ENCODE peak calls at places on chromosomes 3 and 15, in four cellular contexts. One of them, this sample, is unnamed.

GRCh38 chr3:17643691-17644090 is 98.7 kb downstream of the TBC1D5 start:
- DNase-seq in OCI-LY7: no peak
- DNase-seq in GM23248: peak; percentile 68
- DNase-seq in SK-N-SH: no peak
- DNase-seq in this sample: no peak

GRCh38 chr3:13501056-13501455 is 20.9 kb downstream of the HDAC11 start:
- DNase-seq in OCI-LY7: no peak
- DNase-seq in GM23248: no peak
- DNase-seq in SK-N-SH: no peak
- DNase-seq in this sample: no peak

GRCh38 chr3:5071061-5071460 is 51.0 kb upstream of the ARL8B start:
- DNase-seq in OCI-LY7: no peak
- DNase-seq in GM23248: peak; percentile 88
- DNase-seq in SK-N-SH: no peak
- DNase-seq in this sample: no peak

GRCh38 chr3:72311425-72311824 is 526.5 kb upstream of the PROK2 start:
- DNase-seq in OCI-LY7: no peak
- DNase-seq in GM23248: no peak
- DNase-seq in SK-N-SH: no peak
- DNase-seq in this sample: no peak

GRCh38 chr3:32934150-32934742 is 17.2 kb upstream of the CCR4 start:
- DNase-seq in OCI-LY7: peak; percentile 20
- DNase-seq in GM23248: peak; percentile 47
- DNase-seq in SK-N-SH: peak; percentile 57
- DNase-seq in this sample: peak; percentile 52

GRCh38 chr3:51422211-51422610 is 31.1 kb downstream of the RBM15B start:
- DNase-seq in OCI-LY7: no peak
- DNase-seq in GM23248: no peak
- DNase-seq in SK-N-SH: no peak
- DNase-seq in this sample: no peak

GRCh38 chr3:37968784-37969600 is 21.6 kb upstream of the VILL start:
- DNase-seq in OCI-LY7: no peak
- DNase-seq in GM23248: peak; percentile 23
- DNase-seq in SK-N-SH: no peak
- DNase-seq in this sample: no peak

GRCh38 chr3:183984337-183984736 is 33.3 kb downstream of the ABCC5 start:
- DNase-seq in OCI-LY7: no peak
- DNase-seq in GM23248: no peak
- DNase-seq in SK-N-SH: peak; percentile 70
- DNase-seq in this sample: no peak

GRCh38 chr3:154875142-154875541 is 205.0 kb upstream of the MME start:
- DNase-seq in OCI-LY7: no peak
- DNase-seq in GM23248: no peak
- DNase-seq in SK-N-SH: no peak
- DNase-seq in this sample: no peak

GRCh38 chr15:33293619-33294309 is 17.0 kb upstream of the RYR3 start:
- DNase-seq in OCI-LY7: no peak
- DNase-seq in GM23248: peak; percentile 18
- DNase-seq in SK-N-SH: no peak
- DNase-seq in this sample: peak; percentile 21

GRCh38 chr15:79923068-79923514 is 26.3 kb upstream of the MTHFS start:
- DNase-seq in OCI-LY7: peak; percentile 74
- DNase-seq in GM23248: peak; percentile 77
- DNase-seq in SK-N-SH: peak; percentile 88
- DNase-seq in this sample: peak; percentile 77

GRCh38 chr3:48661501-48662139 is 1.1 kb downstream of the CELSR3 start:
- DNase-seq in OCI-LY7: peak; percentile 78
- DNase-seq in GM23248: peak; percentile 62
- DNase-seq in SK-N-SH: no peak
- DNase-seq in this sample: peak; percentile 81

GRCh38 chr3:10594915-10595314 is 89.5 kb upstream of the ATP2B2 start:
- DNase-seq in OCI-LY7: peak; percentile 66
- DNase-seq in GM23248: peak; percentile 64
- DNase-seq in SK-N-SH: no peak
- DNase-seq in this sample: peak; percentile 95

GRCh38 chr3:79954756-79955155 is 187.0 kb upstream of the ROBO1 start:
- DNase-seq in OCI-LY7: no peak
- DNase-seq in GM23248: no peak
- DNase-seq in SK-N-SH: no peak
- DNase-seq in this sample: no peak

GRCh38 chr3:130834476-130834875 is 59.4 kb upstream of the ATP2C1 start:
- DNase-seq in OCI-LY7: no peak
- DNase-seq in GM23248: peak; percentile 60
- DNase-seq in SK-N-SH: no peak
- DNase-seq in this sample: no peak

GRCh38 chr15:34708422-34708821 is 46.4 kb downstream of the GJD2 start:
- DNase-seq in OCI-LY7: peak; percentile 13
- DNase-seq in GM23248: peak; percentile 79
- DNase-seq in SK-N-SH: peak; percentile 50
- DNase-seq in this sample: peak; percentile 81

GRCh38 chr3:135944831-135945230 is 20.7 kb upstream of the PPP2R3A start:
- DNase-seq in OCI-LY7: no peak
- DNase-seq in GM23248: peak; percentile 58
- DNase-seq in SK-N-SH: no peak
- DNase-seq in this sample: no peak

GRCh38 chr3:125633767-125634166 is 38.5 kb upstream of the OSBPL11 start:
- DNase-seq in OCI-LY7: no peak
- DNase-seq in GM23248: no peak
- DNase-seq in SK-N-SH: no peak
- DNase-seq in this sample: no peak

GRCh38 chr3:24829011-24829581 is 334.4 kb upstream of the THRB start:
- DNase-seq in OCI-LY7: no peak
- DNase-seq in GM23248: peak; percentile 28
- DNase-seq in SK-N-SH: peak; percentile 93
- DNase-seq in this sample: peak; percentile 72

GRCh38 chr15:78868366-78868765 is 4.3 kb upstream of the MORF4L1 start:
- DNase-seq in OCI-LY7: no peak
- DNase-seq in GM23248: no peak
- DNase-seq in SK-N-SH: no peak
- DNase-seq in this sample: no peak

GRCh38 chr15:73125219-73125618 is 73.0 kb downstream of the NEO1 start:
- DNase-seq in OCI-LY7: no peak
- DNase-seq in GM23248: peak; percentile 37
- DNase-seq in SK-N-SH: no peak
- DNase-seq in this sample: peak; percentile 9
- H3K9me2 ChIP-seq in OCI-LY7: no peaks in the 10 kb centered on the region
- H3K9me2 ChIP-seq in GM23248: no peaks in the 10 kb centered on the region
- H3K9me2 ChIP-seq in SK-N-SH: no peaks in the 10 kb centered on the region
- H3K9me2 ChIP-seq in this sample: no peaks in the 10 kb centered on the region

GRCh38 chr15:56148099-56148498 is 95.6 kb downstream of the RFX7 start:
- DNase-seq in OCI-LY7: no peak
- DNase-seq in GM23248: no peak
- DNase-seq in SK-N-SH: no peak
- DNase-seq in this sample: no peak
- H3K9me2 ChIP-seq in OCI-LY7: no peaks in the 10 kb centered on the region
- H3K9me2 ChIP-seq in GM23248: no peaks in the 10 kb centered on the region
- H3K9me2 ChIP-seq in SK-N-SH: no peaks in the 10 kb centered on the region
- H3K9me2 ChIP-seq in this sample: no peaks in the 10 kb centered on the region

DNA sequence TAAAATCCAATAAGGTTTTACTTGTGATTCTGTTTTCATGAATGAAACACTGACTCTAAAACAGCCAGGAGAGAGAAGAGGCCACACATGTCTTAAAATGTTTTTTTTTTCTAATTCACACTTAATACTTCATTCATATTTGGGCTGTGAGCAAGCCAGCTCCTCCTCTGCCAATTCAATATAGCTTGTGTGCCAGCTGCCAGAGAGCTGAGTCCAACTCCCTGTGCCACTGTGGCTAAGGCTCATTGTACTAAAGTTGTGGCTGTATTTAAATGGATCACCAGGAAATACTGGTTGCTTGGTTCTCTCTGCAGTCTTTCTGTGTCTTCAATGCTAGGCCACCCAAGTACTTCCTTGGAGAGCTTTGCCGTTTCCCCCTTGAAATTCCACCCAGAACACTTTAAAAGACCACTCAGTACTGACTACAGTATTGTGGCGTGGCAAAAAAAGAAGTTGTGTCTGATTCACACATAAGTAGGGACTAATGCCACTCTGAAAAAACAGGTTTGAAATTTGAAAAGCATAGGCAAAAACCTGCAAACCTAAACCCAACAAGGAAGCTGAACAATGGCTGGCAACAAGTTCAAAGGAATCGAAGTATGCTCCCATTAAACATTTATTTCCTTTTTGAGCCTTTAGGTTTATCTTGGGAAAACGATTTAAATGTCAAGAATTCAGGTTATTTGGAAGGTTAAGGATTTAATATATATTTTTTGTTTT is 524.7 kb downstream of the DIPK2A start:
- DNase-seq in OCI-LY7: no peak
- DNase-seq in GM23248: peak; percentile 42
- DNase-seq in SK-N-SH: no peak
- DNase-seq in this sample: no peak
- H3K9me2 ChIP-seq in OCI-LY7: no peaks in the 10 kb centered on the region
- H3K9me2 ChIP-seq in GM23248: no peaks in the 10 kb centered on the region
- H3K9me2 ChIP-seq in SK-N-SH: no peaks in the 10 kb centered on the region
- H3K9me2 ChIP-seq in this sample: peaks cover 4% of the 10 kb centered on the region

DNA sequence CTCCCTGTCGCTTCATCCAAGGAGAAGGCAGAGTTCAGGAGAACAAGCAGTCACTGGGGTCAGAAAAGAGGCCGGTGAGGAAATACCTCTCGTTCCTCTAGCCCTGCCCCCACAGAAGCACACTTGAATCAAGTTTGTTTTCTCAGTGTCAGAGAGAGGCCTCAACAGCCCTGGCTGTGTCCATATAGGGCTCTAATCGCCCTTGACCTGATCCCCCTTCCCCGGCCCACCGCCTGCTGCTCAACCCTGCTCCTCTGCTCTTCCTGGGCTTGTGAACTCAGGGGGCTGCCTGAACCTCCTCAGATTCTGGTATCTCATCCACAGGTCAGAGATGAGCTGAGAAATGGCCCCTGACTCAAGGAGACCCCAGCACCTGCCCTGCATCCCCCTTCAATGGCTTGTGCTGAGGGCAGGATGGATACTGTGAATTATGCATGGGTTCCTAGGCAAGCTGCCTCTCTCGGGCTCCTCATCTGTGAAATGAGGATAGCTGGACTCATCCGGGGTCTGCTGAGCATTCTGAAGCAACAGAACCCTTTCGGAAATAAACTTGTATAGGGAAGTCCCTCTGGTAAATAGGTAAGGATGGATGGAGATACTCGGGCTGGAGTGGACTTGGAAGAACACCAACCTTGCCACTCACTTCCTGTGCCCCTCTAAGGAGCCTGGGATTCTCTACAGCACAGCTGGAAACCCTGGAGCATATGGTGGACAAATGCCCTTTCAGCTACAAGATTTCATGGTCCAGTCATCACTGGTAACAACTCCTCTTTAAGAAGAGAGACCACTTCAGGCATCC is 147.5 kb downstream of the STT3B start:
- DNase-seq in OCI-LY7: no peak
- DNase-seq in GM23248: no peak
- DNase-seq in SK-N-SH: no peak
- DNase-seq in this sample: peak; percentile 33
- H3K9me2 ChIP-seq in OCI-LY7: no peaks in the 10 kb centered on the region
- H3K9me2 ChIP-seq in GM23248: no peaks in the 10 kb centered on the region
- H3K9me2 ChIP-seq in SK-N-SH: no peaks in the 10 kb centered on the region
- H3K9me2 ChIP-seq in this sample: peaks cover 11% of the 10 kb centered on the region

GRCh38 chr3:58751235-58751634 is 84.7 kb upstream of the FAM3D start:
- DNase-seq in OCI-LY7: no peak
- DNase-seq in GM23248: no peak
- DNase-seq in SK-N-SH: no peak
- DNase-seq in this sample: no peak

GRCh38 chr3:58749948-58750347 is 83.4 kb upstream of the FAM3D start:
- DNase-seq in OCI-LY7: no peak
- DNase-seq in GM23248: peak; percentile 4
- DNase-seq in SK-N-SH: no peak
- DNase-seq in this sample: no peak

GRCh38 chr3:58754074-58754473 is 87.5 kb upstream of the FAM3D start:
- DNase-seq in OCI-LY7: no peak
- DNase-seq in GM23248: no peak
- DNase-seq in SK-N-SH: no peak
- DNase-seq in this sample: no peak

GRCh38 chr3:58752168-58752567 is 85.6 kb upstream of the FAM3D start:
- DNase-seq in OCI-LY7: no peak
- DNase-seq in GM23248: no peak
- DNase-seq in SK-N-SH: no peak
- DNase-seq in this sample: no peak

GRCh38 chr3:58755153-58755552 is 88.6 kb upstream of the FAM3D start:
- DNase-seq in OCI-LY7: no peak
- DNase-seq in GM23248: no peak
- DNase-seq in SK-N-SH: peak; percentile 6
- DNase-seq in this sample: no peak
- H3K9me2 ChIP-seq in OCI-LY7: no peaks in the 10 kb centered on the region
- H3K9me2 ChIP-seq in GM23248: no peaks in the 10 kb centered on the region
- H3K9me2 ChIP-seq in SK-N-SH: no peaks in the 10 kb centered on the region
- H3K9me2 ChIP-seq in this sample: no peaks in the 10 kb centered on the region

GRCh38 chr3:53065841-53066480 is 20.1 kb upstream of the SFMBT1 start:
- DNase-seq in OCI-LY7: no peak
- DNase-seq in GM23248: no peak
- DNase-seq in SK-N-SH: no peak
- DNase-seq in this sample: no peak

GRCh38 chr3:53068176-53068575 is 22.3 kb upstream of the SFMBT1 start:
- DNase-seq in OCI-LY7: no peak
- DNase-seq in GM23248: no peak
- DNase-seq in SK-N-SH: no peak
- DNase-seq in this sample: no peak

GRCh38 chr3:53067571-53067970 is 21.7 kb upstream of the SFMBT1 start:
- DNase-seq in OCI-LY7: no peak
- DNase-seq in GM23248: no peak
- DNase-seq in SK-N-SH: no peak
- DNase-seq in this sample: no peak

GRCh38 chr3:53062905-53063304 is 17.0 kb upstream of the SFMBT1 start:
- DNase-seq in OCI-LY7: no peak
- DNase-seq in GM23248: no peak
- DNase-seq in SK-N-SH: no peak
- DNase-seq in this sample: no peak
- H3K9me2 ChIP-seq in OCI-LY7: no peaks in the 10 kb centered on the region
- H3K9me2 ChIP-seq in GM23248: no peaks in the 10 kb centered on the region
- H3K9me2 ChIP-seq in SK-N-SH: no peaks in the 10 kb centered on the region
- H3K9me2 ChIP-seq in this sample: no peaks in the 10 kb centered on the region

GRCh38 chr15:35851491-35851890 is 305.5 kb upstream of the DPH6 start:
- DNase-seq in OCI-LY7: no peak
- DNase-seq in GM23248: no peak
- DNase-seq in SK-N-SH: no peak
- DNase-seq in this sample: no peak
- H3K9me2 ChIP-seq in OCI-LY7: no peaks in the 10 kb centered on the region
- H3K9me2 ChIP-seq in GM23248: peaks cover 3% of the 10 kb centered on the region
- H3K9me2 ChIP-seq in SK-N-SH: no peaks in the 10 kb centered on the region
- H3K9me2 ChIP-seq in this sample: no peaks in the 10 kb centered on the region